ENCODE peak calls at places on chromosomes 11 and 22, in nine cellular contexts. One of them, this sample, is unnamed.

GRCh38 chr22:29503811-29504372 is 23.9 kb downstream of the NEFH start:
- DNase-seq in aorta: peak; percentile 74
- DNase-seq in Panc1: no peak
- DNase-seq in Caki2: peak; percentile 53
- DNase-seq in GM12891: no peak
- DNase-seq in endothelial cell: no peak
- DNase-seq in activated CD8-positive, alpha-beta memory T cell treated with anti-CD3 and anti-CD28 coated beads for 1 hour: no peak
- DNase-seq in Ammon's horn: peak; percentile 68
- DNase-seq in right cardiac atrium: no peak
- DNase-seq in this sample: peak; percentile 23

GRCh38 chr22:32996702-32997101 is 61.5 kb downstream of the SYN3 start:
- DNase-seq in right cardiac atrium: peak; percentile 85
- DNase-seq in GM12891: no peak
- DNase-seq in Ammon's horn: no peak
- DNase-seq in aorta: peak; percentile 71
- DNase-seq in endothelial cell: no peak
- DNase-seq in activated CD8-positive, alpha-beta memory T cell treated with anti-CD3 and anti-CD28 coated beads for 1 hour: no peak
- DNase-seq in Panc1: no peak
- DNase-seq in Caki2: no peak
- DNase-seq in this sample: no peak

GRCh38 chr11:1302461-1303073 is 6.9 kb downstream of the TOLLIP start:
- DNase-seq in right cardiac atrium: no peak
- DNase-seq in aorta: no peak
- DNase-seq in Ammon's horn: no peak
- DNase-seq in Caki2: no peak
- DNase-seq in Panc1: no peak
- DNase-seq in endothelial cell: no peak
- DNase-seq in activated CD8-positive, alpha-beta memory T cell treated with anti-CD3 and anti-CD28 coated beads for 1 hour: no peak
- DNase-seq in GM12891: no peak
- DNase-seq in this sample: no peak

GRCh38 chr11:84549221-84549620 is 1077.9 kb downstream of the DLG2 start:
- DNase-seq in Panc1: no peak
- DNase-seq in GM12891: no peak
- DNase-seq in right cardiac atrium: no peak
- DNase-seq in Caki2: no peak
- DNase-seq in Ammon's horn: peak; percentile 19
- DNase-seq in aorta: no peak
- DNase-seq in endothelial cell: no peak
- DNase-seq in activated CD8-positive, alpha-beta memory T cell treated with anti-CD3 and anti-CD28 coated beads for 1 hour: no peak
- DNase-seq in this sample: no peak

GRCh38 chr11:11620966-11621880 is 582 bp downstream of the GALNT18 start:
- DNase-seq in Panc1: no peak
- DNase-seq in endothelial cell: no peak
- DNase-seq in activated CD8-positive, alpha-beta memory T cell treated with anti-CD3 and anti-CD28 coated beads for 1 hour: no peak
- DNase-seq in Caki2: no peak
- DNase-seq in aorta: peak; percentile 61
- DNase-seq in GM12891: peak; percentile 14
- DNase-seq in right cardiac atrium: peak; percentile 78
- DNase-seq in Ammon's horn: peak; percentile 61
- DNase-seq in this sample: peak; percentile 35

GRCh38 chr11:742156-742546 is 5.1 kb upstream of the TALDO1 start:
- DNase-seq in Ammon's horn: no peak
- DNase-seq in Caki2: no peak
- DNase-seq in activated CD8-positive, alpha-beta memory T cell treated with anti-CD3 and anti-CD28 coated beads for 1 hour: no peak
- DNase-seq in right cardiac atrium: no peak
- DNase-seq in Panc1: no peak
- DNase-seq in aorta: no peak
- DNase-seq in endothelial cell: no peak
- DNase-seq in GM12891: no peak
- DNase-seq in this sample: no peak

GRCh38 chr11:121489823-121490222 is 37.1 kb upstream of the SORL1-AS1 start:
- DNase-seq in GM12891: no peak
- DNase-seq in Panc1: no peak
- DNase-seq in endothelial cell: no peak
- DNase-seq in Ammon's horn: no peak
- DNase-seq in aorta: no peak
- DNase-seq in Caki2: no peak
- DNase-seq in right cardiac atrium: no peak
- DNase-seq in activated CD8-positive, alpha-beta memory T cell treated with anti-CD3 and anti-CD28 coated beads for 1 hour: no peak
- DNase-seq in this sample: no peak

GRCh38 chr22:37549704-37550059 is 10.6 kb upstream of the CDC42EP1 start:
- DNase-seq in aorta: peak; percentile 84
- DNase-seq in activated CD8-positive, alpha-beta memory T cell treated with anti-CD3 and anti-CD28 coated beads for 1 hour: no peak
- DNase-seq in Ammon's horn: peak; percentile 90
- DNase-seq in Panc1: no peak
- DNase-seq in right cardiac atrium: peak; percentile 88
- DNase-seq in endothelial cell: no peak
- DNase-seq in GM12891: no peak
- DNase-seq in Caki2: no peak
- DNase-seq in this sample: peak; percentile 77

GRCh38 chr11:10087621-10088225 is 206.3 kb downstream of the SBF2 start:
- DNase-seq in Panc1: no peak
- DNase-seq in Caki2: no peak
- DNase-seq in GM12891: no peak
- DNase-seq in endothelial cell: no peak
- DNase-seq in Ammon's horn: no peak
- DNase-seq in activated CD8-positive, alpha-beta memory T cell treated with anti-CD3 and anti-CD28 coated beads for 1 hour: no peak
- DNase-seq in right cardiac atrium: no peak
- DNase-seq in aorta: no peak
- DNase-seq in this sample: no peak